ENCODE peak calls at places on chromosomes 12 and 14, in ten cellular contexts. N is H7, Z is adrenal gland, S is right atrium auricular region, X is fibroblast of lung, P is cardiac fibroblast, E is skeletal muscle cell, I is adipocyte, F is AG09309, B is pancreas. H is an unnamed sample.

GRCh38 chr14:65286443-65286842 is 126.1 kb upstream of the FUT8 start:
- DNase-seq in N (no peak), Z (no peak), S (no peak), X (no peak), P (no peak), E (no peak), I (no peak), F (no peak), B (no peak), H (no peak)

GRCh38 chr12:78359530-78359929 is 505.0 kb upstream of the SYT1 start:
- DNase-seq in N (no peak), Z (peak; percentile 24), S (no peak), X (peak; percentile 57), P (peak; percentile 23), E (peak; percentile 54), I (peak; percentile 19), F (peak; percentile 16), B (no peak), H (no peak)

GRCh38 chr14:92489394-92490238 is 24.0 kb upstream of the RIN3 start:
- DNase-seq in N (no peak), Z (no peak), S (peak; percentile 54), X (no peak), P (no peak), E (no peak), I (no peak), F (no peak), B (no peak), H (no peak)

GRCh38 chr12:100106861-100107260 is 35.8 kb downstream of the BLTP3B start:
- DNase-seq in N (no peak), Z (no peak), S (no peak), X (no peak), P (no peak), E (no peak), I (no peak), F (no peak), B (no peak), H (no peak)

GRCh38 chr14:89912667-89913211 is 41.8 kb downstream of the EFCAB11 start:
- DNase-seq in N (no peak), Z (peak; percentile 44), S (no peak), X (peak; percentile 98), P (peak; percentile 99), E (peak; percentile 94), I (peak; percentile 96), F (peak; percentile 99), B (no peak), H (no peak)

GRCh38 chr12:5391638-5392037 is 40.3 kb upstream of the NTF3 start:
- DNase-seq in N (no peak), Z (no peak), S (no peak), X (peak; percentile 41), P (no peak), E (no peak), I (no peak), F (peak; percentile 7), B (no peak), H (no peak)

GRCh38 chr12:92304335-92305066 is 158.9 kb upstream of the BTG1 start:
- DNase-seq in N (peak; percentile 23), Z (no peak), S (no peak), X (peak; percentile 48), P (no peak), E (no peak), I (peak; percentile 55), F (peak; percentile 1), B (no peak), H (no peak)

GRCh38 chr12:123492290-123492689 is 34.4 kb downstream of the SNRNP35 start:
- DNase-seq in N (no peak), Z (no peak), S (no peak), X (no peak), P (no peak), E (no peak), I (no peak), F (no peak), B (no peak), H (no peak)

GRCh38 chr14:99252443-99252939 is 19.5 kb downstream of the BCL11B start:
- DNase-seq in N (no peak), Z (no peak), S (no peak), X (no peak), P (no peak), E (no peak), I (no peak), F (no peak), B (no peak), H (no peak)

GRCh38 chr14:56119221-56119967 is 1.2 kb downstream of the PELI2 start:
- DNase-seq in N (peak; percentile 72), Z (peak; percentile 57), S (no peak), X (peak; percentile 47), P (peak; percentile 54), E (no peak), I (peak; percentile 70), F (no peak), B (peak; percentile 80), H (no peak)

GRCh38 chr12:28652239-28652638 is 462.0 kb downstream of the CCDC91 start:
- DNase-seq in N (no peak), Z (no peak), S (no peak), X (no peak), P (peak; percentile 4), E (no peak), I (no peak), F (no peak), B (no peak), H (no peak)

GRCh38 chr14:81452766-81453165 is 52.6 kb upstream of the STON2 start:
- DNase-seq in N (no peak), Z (no peak), S (no peak), X (peak; percentile 32), P (no peak), E (no peak), I (no peak), F (no peak), B (no peak), H (no peak)

GRCh38 chr12:47534695-47535094 is 171.1 kb downstream of the RPAP3 start:
- DNase-seq in N (no peak), Z (no peak), S (no peak), X (peak; percentile 20), P (peak; percentile 31), E (no peak), I (peak; percentile 47), F (no peak), B (no peak), H (no peak)

DNA sequence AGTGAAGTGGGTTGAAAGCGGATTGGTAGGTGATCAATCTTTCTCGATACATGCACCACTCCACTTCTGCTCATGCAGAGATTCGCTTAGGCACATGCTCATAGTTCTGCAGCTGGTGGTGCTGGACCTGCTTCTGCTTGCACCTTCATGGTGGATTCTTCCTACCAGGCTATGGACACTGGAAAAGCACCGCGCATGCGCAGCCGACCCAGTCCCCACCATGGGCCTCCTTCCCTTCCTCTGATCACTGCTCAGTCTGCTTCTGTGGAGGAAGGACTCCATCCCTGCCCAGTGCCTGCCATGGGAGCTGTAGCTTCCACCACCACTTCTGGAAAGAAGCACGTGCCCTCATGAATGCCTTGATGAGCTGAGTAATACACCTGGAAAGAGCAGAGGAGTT is 61.8 kb upstream of the PTPRQ start:
- DNase-seq in N (no peak), Z (no peak), S (no peak), X (no peak), P (no peak), E (no peak), I (no peak), F (no peak), B (no peak), H (no peak)
- H3K4me3 ChIP-seq in N (no peak overlapping the region), Z (no peak overlapping the region), S (no peak overlapping the region), X (no peak overlapping the region), P (no peak overlapping the region), E (no peak overlapping the region), I (no peak overlapping the region), F (no peak overlapping the region), B (no peak overlapping the region), H (no peak overlapping the region)

GRCh38 chr12:11513288-11513687 is 117.9 kb upstream of the PRB2 start:
- DNase-seq in N (peak; percentile 41), Z (no peak), S (no peak), X (peak; percentile 21), P (peak; percentile 18), E (no peak), I (peak; percentile 7), F (no peak), B (no peak), H (no peak)

DNA sequence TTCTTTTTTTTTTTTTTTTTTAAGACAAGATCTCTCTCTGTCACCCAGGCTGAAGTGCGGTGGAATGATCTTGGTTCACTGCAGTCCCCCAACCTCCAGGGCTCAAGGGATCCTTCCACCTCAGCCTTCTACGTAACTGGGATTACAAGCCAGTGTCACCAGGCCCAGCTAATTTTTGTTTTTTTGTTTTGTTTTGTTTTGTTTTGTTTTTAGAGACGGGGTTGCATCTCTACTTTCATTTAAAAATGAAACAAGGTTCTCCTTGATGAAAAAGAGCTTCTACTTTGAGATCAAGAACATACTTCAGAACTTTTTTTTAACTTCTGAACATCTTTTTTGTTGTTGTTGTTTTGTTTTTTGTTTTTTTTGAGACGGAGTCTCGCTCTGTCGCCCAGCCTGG is 121.7 kb upstream of the PRB2 start:
- DNase-seq in N (no peak), Z (no peak), S (no peak), X (no peak), P (no peak), E (no peak), I (no peak), F (no peak), B (no peak), H (no peak)
- H3K4me3 ChIP-seq in N (no peak overlapping the region), Z (no peak overlapping the region), S (no peak overlapping the region), X (no peak overlapping the region), P (no peak overlapping the region), E (no peak overlapping the region), I (no peak overlapping the region), F (no peak overlapping the region), B (no peak overlapping the region), H (no peak overlapping the region)

GRCh38 chr14:35368583-35368982 is 36.0 kb downstream of the NFKBIA start:
- DNase-seq in N (peak; percentile 55), Z (no peak), S (no peak), X (peak; percentile 32), P (no peak), E (no peak), I (no peak), F (no peak), B (no peak), H (no peak)
- H3K4me3 ChIP-seq in N (no peak overlapping the region), Z (no peak overlapping the region), S (no peak overlapping the region), X (no peak overlapping the region), P (no peak overlapping the region), E (no peak overlapping the region), I (peak overlapping the region; percentile 35), F (no peak overlapping the region), B (no peak overlapping the region), H (no peak overlapping the region)

GRCh38 chr12:50317198-50317597 is 33.9 kb upstream of the LIMA1 start:
- DNase-seq in N (no peak), Z (no peak), S (no peak), X (no peak), P (peak; percentile 20), E (no peak), I (no peak), F (no peak), B (no peak), H (no peak)

GRCh38 chr12:50314629-50315312 is 31.5 kb upstream of the LIMA1 start:
- DNase-seq in N (peak; percentile 69), Z (no peak), S (no peak), X (peak; percentile 57), P (peak; percentile 80), E (no peak), I (peak; percentile 83), F (no peak), B (no peak), H (no peak)

GRCh38 chr12:50313256-50313931 is 30.1 kb upstream of the LIMA1 start:
- DNase-seq in N (no peak), Z (no peak), S (no peak), X (no peak), P (no peak), E (no peak), I (no peak), F (no peak), B (no peak), H (no peak)

GRCh38 chr12:50309950-50310349 is 26.6 kb upstream of the LIMA1 start:
- DNase-seq in N (no peak), Z (no peak), S (no peak), X (no peak), P (no peak), E (no peak), I (no peak), F (no peak), B (no peak), H (no peak)

GRCh38 chr12:50315803-50316202 is 32.5 kb upstream of the LIMA1 start:
- DNase-seq in N (no peak), Z (no peak), S (no peak), X (no peak), P (no peak), E (no peak), I (no peak), F (no peak), B (no peak), H (no peak)
- H3K4me3 ChIP-seq in N (no peak overlapping the region), Z (no peak overlapping the region), S (no peak overlapping the region), X (no peak overlapping the region), P (no peak overlapping the region), E (no peak overlapping the region), I (no peak overlapping the region), F (no peak overlapping the region), B (no peak overlapping the region), H (no peak overlapping the region)

H was measured in mucosa of descending colon.